ENCODE peak calls at places on chromosomes 3 and 15, in ten cellular contexts. T is PC-9, U is cardiac fibroblast, H is A549, J is transverse colon, V is pancreas, P is K562, A is AG04450, Y is psoas muscle, L is fibroblast of pulmonary artery. R is an unnamed sample.
A peak's percentile ranks its signal among the peaks of the same experiment; 100 is the strongest.

GRCh38 chr15:91302588-91303439 is 202.8 kb downstream of the SV2B start:
- DNase-seq in T (peak; percentile 61), U (peak; percentile 80), H (peak; percentile 71), J (peak; percentile 16), V (peak; percentile 27), P (peak; percentile 56), A (peak; percentile 30), Y (no peak), L (peak; percentile 74), R (peak; percentile 22)

GRCh38 chr3:120726784-120727183 is 15.5 kb downstream of the RABL3 start:
- DNase-seq in T (no peak), U (peak; percentile 39), H (no peak), J (no peak), V (no peak), P (no peak), A (no peak), Y (no peak), L (peak; percentile 23), R (no peak)

GRCh38 chr3:194631696-194632095 is 1.5 kb downstream of the TMEM44 start:
- DNase-seq in T (no peak), U (no peak), H (no peak), J (no peak), V (no peak), P (no peak), A (no peak), Y (no peak), L (no peak), R (no peak)

GRCh38 chr3:179750720-179751328 is 98.0 kb downstream of the USP13 start:
- DNase-seq in T (no peak), U (peak; percentile 48), H (peak; percentile 27), J (no peak), V (no peak), P (no peak), A (no peak), Y (no peak), L (peak; percentile 48), R (no peak)

GRCh38 chr3:169256791-169257522 is 406.6 kb downstream of the MECOM start:
- DNase-seq in T (no peak), U (peak; percentile 45), H (no peak), J (no peak), V (peak; percentile 29), P (no peak), A (no peak), Y (no peak), L (no peak), R (no peak)

GRCh38 chr3:149291178-149291577 is 42.3 kb downstream of the TM4SF18 start:
- DNase-seq in T (no peak), U (peak; percentile 41), H (peak; percentile 33), J (no peak), V (no peak), P (peak; percentile 72), A (no peak), Y (no peak), L (peak; percentile 29), R (no peak)

GRCh38 chr3:161332792-161333191 is 38.5 kb downstream of the SPTSSB start:
- DNase-seq in T (peak; percentile 70), U (no peak), H (no peak), J (no peak), V (no peak), P (no peak), A (no peak), Y (no peak), L (no peak), R (no peak)

GRCh38 chr15:29045717-29046116 is 159.9 kb downstream of the APBA2 start:
- DNase-seq in T (no peak), U (peak; percentile 55), H (no peak), J (no peak), V (no peak), P (no peak), A (no peak), Y (no peak), L (no peak), R (no peak)

GRCh38 chr3:141076821-141077571 is 25.8 kb downstream of the SPSB4 start:
- DNase-seq in T (no peak), U (peak; percentile 19), H (no peak), J (peak; percentile 34), V (no peak), P (no peak), A (no peak), Y (peak; percentile 51), L (peak; percentile 23), R (no peak)

GRCh38 chr15:51912528-51912927 is 59.0 kb downstream of the LEO1 start:
- DNase-seq in T (no peak), U (no peak), H (no peak), J (no peak), V (no peak), P (no peak), A (no peak), Y (no peak), L (no peak), R (no peak)

GRCh38 chr3:123788706-123789105 is 95.4 kb downstream of the MYLK start:
- DNase-seq in T (no peak), U (peak; percentile 34), H (no peak), J (no peak), V (no peak), P (no peak), A (no peak), Y (no peak), L (no peak), R (no peak)

GRCh38 chr3:50194903-50195500 is 3.6 kb downstream of the GNAT1 start:
- DNase-seq in T (no peak), U (peak; percentile 11), H (peak; percentile 41), J (no peak), V (no peak), P (peak; percentile 87), A (no peak), Y (no peak), L (no peak), R (no peak)

DNA sequence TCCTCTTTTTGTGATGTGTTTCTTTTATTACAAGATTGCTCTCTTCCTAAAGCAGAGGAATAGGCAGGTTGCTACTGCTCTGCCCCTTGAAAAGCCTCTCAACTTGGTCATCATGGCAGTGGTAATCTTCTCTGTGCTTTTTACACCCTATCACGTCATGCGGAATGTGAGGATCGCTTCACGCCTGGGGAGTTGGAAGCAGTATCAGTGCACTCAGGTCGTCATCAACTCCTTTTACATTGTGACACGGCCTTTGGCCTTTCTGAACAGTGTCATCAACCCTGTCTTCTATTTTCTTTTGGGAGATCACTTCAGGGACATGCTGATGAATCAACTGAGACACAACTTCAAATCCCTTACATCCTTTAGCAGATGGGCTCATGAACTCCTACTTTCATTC is 7.7 kb downstream of the SUCNR1 start:
- DNase-seq in T (no peak), U (no peak), H (no peak), J (no peak), V (no peak), P (no peak), A (no peak), Y (no peak), L (no peak), R (no peak)
- TF ChIP-seq CTCF in T (no peak), U (no peak), H (no peak), J (no peak), V (no peak), P (no peak), A (no peak), Y (no peak), L (no peak), R (no peak)

GRCh38 chr3:33895658-33896057 is 97.2 kb downstream of the PDCD6IP start:
- DNase-seq in T (no peak), U (no peak), H (no peak), J (no peak), V (no peak), P (no peak), A (no peak), Y (no peak), L (no peak), R (no peak)
- H3K4me3 ChIP-seq in T (no peak overlapping the region), U (no peak overlapping the region), H (no peak overlapping the region), J (no peak overlapping the region), V (no peak overlapping the region), P (no peak overlapping the region), A (no peak overlapping the region), Y (no peak overlapping the region), L (no peak overlapping the region), R (no peak overlapping the region)

DNA sequence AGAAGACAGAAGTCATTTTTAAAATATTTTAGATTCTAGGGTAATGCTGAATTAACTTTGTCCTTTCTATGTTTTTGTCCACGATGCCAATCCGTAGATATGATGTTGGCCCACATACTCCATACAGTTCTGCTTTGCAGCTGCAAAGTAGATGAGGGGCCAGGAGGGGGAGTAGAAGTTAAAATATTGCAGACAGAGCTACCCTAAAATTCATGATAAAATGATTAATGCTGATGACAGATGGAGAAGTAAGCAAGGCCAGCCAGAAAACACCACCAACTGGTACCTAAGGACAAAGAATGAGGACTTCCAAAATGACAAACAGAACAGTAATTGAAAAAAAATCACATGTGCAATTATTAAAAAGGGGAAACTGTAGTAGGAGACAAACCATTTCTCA is 756.6 kb upstream of the ARPP21 start:
- DNase-seq in T (no peak), U (peak; percentile 10), H (no peak), J (no peak), V (no peak), P (no peak), A (no peak), Y (no peak), L (peak; percentile 47), R (no peak)
- TF ChIP-seq CTCF in T (no peak), U (no peak), H (no peak), J (no peak), V (no peak), P (no peak), A (no peak), Y (no peak), L (peak; percentile 55), R (peak; percentile 7)

GRCh38 chr15:63192604-63193206 is 3.3 kb downstream of the RAB8B start:
- DNase-seq in T (no peak), U (no peak), H (no peak), J (no peak), V (no peak), P (no peak), A (no peak), Y (no peak), L (no peak), R (no peak)

GRCh38 chr15:63196846-63197245 is 7.4 kb downstream of the RAB8B start:
- DNase-seq in T (no peak), U (no peak), H (no peak), J (no peak), V (no peak), P (no peak), A (no peak), Y (no peak), L (no peak), R (no peak)

GRCh38 chr15:63197626-63198025 is 8.2 kb downstream of the RAB8B start:
- DNase-seq in T (no peak), U (no peak), H (no peak), J (no peak), V (no peak), P (no peak), A (no peak), Y (no peak), L (no peak), R (no peak)

GRCh38 chr15:63194291-63194681 is 4.9 kb downstream of the RAB8B start:
- DNase-seq in T (no peak), U (no peak), H (no peak), J (no peak), V (no peak), P (no peak), A (no peak), Y (no peak), L (no peak), R (no peak)

GRCh38 chr15:63195257-63196023 is 6.0 kb downstream of the RAB8B start:
- DNase-seq in T (no peak), U (no peak), H (no peak), J (no peak), V (no peak), P (peak; percentile 29), A (no peak), Y (no peak), L (no peak), R (no peak)
- H3K4me3 ChIP-seq in T (no peak overlapping the region), U (no peak overlapping the region), H (no peak overlapping the region), J (no peak overlapping the region), V (no peak overlapping the region), P (no peak overlapping the region), A (no peak overlapping the region), Y (no peak overlapping the region), L (no peak overlapping the region), R (no peak overlapping the region)